ENCODE peak calls at places on chromosome 12, in six cellular contexts. One of them, this sample, is unnamed.

GRCh38 chr12:30694412-30694955 is 1.2 kb downstream of the IPO8 start:
- DNase-seq in activated CD4-positive, CD25-positive, alpha-beta regulatory T cell: no peak
- DNase-seq in effector memory CD4-positive, alpha-beta T cell: no peak
- DNase-seq in fibroblast of lung: peak; percentile 36
- DNase-seq in stimulated activated CD4-positive, alpha-beta T cell treated with anti-CD3 and anti-CD28 coated beads, Interleukin-4, amount 100 ng/mL, for 1 hour: no peak
- DNase-seq in M059J: peak; percentile 1
- DNase-seq in this sample: peak; percentile 65

GRCh38 chr12:109609256-109609821 is 35.7 kb downstream of the MVK start:
- DNase-seq in activated CD4-positive, CD25-positive, alpha-beta regulatory T cell: no peak
- DNase-seq in effector memory CD4-positive, alpha-beta T cell: no peak
- DNase-seq in fibroblast of lung: no peak
- DNase-seq in stimulated activated CD4-positive, alpha-beta T cell treated with anti-CD3 and anti-CD28 coated beads, Interleukin-4, amount 100 ng/mL, for 1 hour: no peak
- DNase-seq in M059J: no peak
- DNase-seq in this sample: no peak

GRCh38 chr12:124030008-124030407 is 57.0 kb downstream of the ZNF664 start:
- DNase-seq in activated CD4-positive, CD25-positive, alpha-beta regulatory T cell: no peak
- DNase-seq in effector memory CD4-positive, alpha-beta T cell: no peak
- DNase-seq in fibroblast of lung: no peak
- DNase-seq in stimulated activated CD4-positive, alpha-beta T cell treated with anti-CD3 and anti-CD28 coated beads, Interleukin-4, amount 100 ng/mL, for 1 hour: no peak
- DNase-seq in M059J: no peak
- DNase-seq in this sample: peak; percentile 76

GRCh38 chr12:3114671-3115070 is 37.5 kb downstream of the TSPAN9 start:
- DNase-seq in activated CD4-positive, CD25-positive, alpha-beta regulatory T cell: no peak
- DNase-seq in effector memory CD4-positive, alpha-beta T cell: no peak
- DNase-seq in fibroblast of lung: no peak
- DNase-seq in stimulated activated CD4-positive, alpha-beta T cell treated with anti-CD3 and anti-CD28 coated beads, Interleukin-4, amount 100 ng/mL, for 1 hour: no peak
- DNase-seq in M059J: peak; percentile 35
- DNase-seq in this sample: no peak

GRCh38 chr12:94922561-94922960 is 80.9 kb downstream of the NDUFA12 start:
- DNase-seq in activated CD4-positive, CD25-positive, alpha-beta regulatory T cell: no peak
- DNase-seq in effector memory CD4-positive, alpha-beta T cell: no peak
- DNase-seq in fibroblast of lung: no peak
- DNase-seq in stimulated activated CD4-positive, alpha-beta T cell treated with anti-CD3 and anti-CD28 coated beads, Interleukin-4, amount 100 ng/mL, for 1 hour: no peak
- DNase-seq in M059J: no peak
- DNase-seq in this sample: no peak

GRCh38 chr12:65611396-65611795 is 212.9 kb upstream of the HMGA2 start:
- DNase-seq in activated CD4-positive, CD25-positive, alpha-beta regulatory T cell: no peak
- DNase-seq in effector memory CD4-positive, alpha-beta T cell: no peak
- DNase-seq in fibroblast of lung: no peak
- DNase-seq in stimulated activated CD4-positive, alpha-beta T cell treated with anti-CD3 and anti-CD28 coated beads, Interleukin-4, amount 100 ng/mL, for 1 hour: no peak
- DNase-seq in M059J: no peak
- DNase-seq in this sample: no peak

GRCh38 chr12:119540476-119540875 is 53.1 kb upstream of the TMEM233 start:
- DNase-seq in activated CD4-positive, CD25-positive, alpha-beta regulatory T cell: no peak
- DNase-seq in effector memory CD4-positive, alpha-beta T cell: no peak
- DNase-seq in fibroblast of lung: no peak
- DNase-seq in stimulated activated CD4-positive, alpha-beta T cell treated with anti-CD3 and anti-CD28 coated beads, Interleukin-4, amount 100 ng/mL, for 1 hour: no peak
- DNase-seq in M059J: no peak
- DNase-seq in this sample: no peak

GRCh38 chr12:10543499-10543898 is 37.8 kb downstream of the EIF2S3B start:
- DNase-seq in activated CD4-positive, CD25-positive, alpha-beta regulatory T cell: no peak
- DNase-seq in effector memory CD4-positive, alpha-beta T cell: no peak
- DNase-seq in fibroblast of lung: no peak
- DNase-seq in stimulated activated CD4-positive, alpha-beta T cell treated with anti-CD3 and anti-CD28 coated beads, Interleukin-4, amount 100 ng/mL, for 1 hour: no peak
- DNase-seq in M059J: no peak
- DNase-seq in this sample: no peak

GRCh38 chr12:42915426-42915825 is 325.9 kb upstream of the PRICKLE1 start:
- DNase-seq in activated CD4-positive, CD25-positive, alpha-beta regulatory T cell: no peak
- DNase-seq in effector memory CD4-positive, alpha-beta T cell: no peak
- DNase-seq in fibroblast of lung: no peak
- DNase-seq in stimulated activated CD4-positive, alpha-beta T cell treated with anti-CD3 and anti-CD28 coated beads, Interleukin-4, amount 100 ng/mL, for 1 hour: no peak
- DNase-seq in M059J: no peak
- DNase-seq in this sample: no peak

GRCh38 chr12:122527478-122527944 is 462 bp downstream of the KNTC1 start:
- DNase-seq in activated CD4-positive, CD25-positive, alpha-beta regulatory T cell: no peak
- DNase-seq in effector memory CD4-positive, alpha-beta T cell: no peak
- DNase-seq in fibroblast of lung: peak; percentile 10
- DNase-seq in stimulated activated CD4-positive, alpha-beta T cell treated with anti-CD3 and anti-CD28 coated beads, Interleukin-4, amount 100 ng/mL, for 1 hour: peak; percentile 40
- DNase-seq in M059J: peak; percentile 60
- DNase-seq in this sample: no peak

GRCh38 chr12:51450333-51450732 is 25.7 kb downstream of the SLC4A8 start:
- DNase-seq in activated CD4-positive, CD25-positive, alpha-beta regulatory T cell: no peak
- DNase-seq in effector memory CD4-positive, alpha-beta T cell: no peak
- DNase-seq in fibroblast of lung: no peak
- DNase-seq in stimulated activated CD4-positive, alpha-beta T cell treated with anti-CD3 and anti-CD28 coated beads, Interleukin-4, amount 100 ng/mL, for 1 hour: no peak
- DNase-seq in M059J: no peak
- DNase-seq in this sample: peak; percentile 77

GRCh38 chr12:124385219-124385969 is 90.5 kb downstream of the RFLNA start:
- DNase-seq in activated CD4-positive, CD25-positive, alpha-beta regulatory T cell: no peak
- DNase-seq in effector memory CD4-positive, alpha-beta T cell: no peak
- DNase-seq in fibroblast of lung: peak; percentile 58
- DNase-seq in stimulated activated CD4-positive, alpha-beta T cell treated with anti-CD3 and anti-CD28 coated beads, Interleukin-4, amount 100 ng/mL, for 1 hour: no peak
- DNase-seq in M059J: peak; percentile 95
- DNase-seq in this sample: peak; percentile 95

GRCh38 chr12:57610553-57611115 is 601 bp upstream of the ARHGEF25 start:
- DNase-seq in activated CD4-positive, CD25-positive, alpha-beta regulatory T cell: no peak
- DNase-seq in effector memory CD4-positive, alpha-beta T cell: no peak
- DNase-seq in fibroblast of lung: peak; percentile 31
- DNase-seq in stimulated activated CD4-positive, alpha-beta T cell treated with anti-CD3 and anti-CD28 coated beads, Interleukin-4, amount 100 ng/mL, for 1 hour: no peak
- DNase-seq in M059J: no peak
- DNase-seq in this sample: no peak

GRCh38 chr12:16389594-16389993 is 42.1 kb downstream of the MGST1 start:
- DNase-seq in activated CD4-positive, CD25-positive, alpha-beta regulatory T cell: no peak
- DNase-seq in effector memory CD4-positive, alpha-beta T cell: no peak
- DNase-seq in fibroblast of lung: peak; percentile 73
- DNase-seq in stimulated activated CD4-positive, alpha-beta T cell treated with anti-CD3 and anti-CD28 coated beads, Interleukin-4, amount 100 ng/mL, for 1 hour: no peak
- DNase-seq in M059J: peak; percentile 46
- DNase-seq in this sample: peak; percentile 13

GRCh38 chr12:39626033-39626814 is 6.6 kb upstream of the ABCD2 start:
- DNase-seq in activated CD4-positive, CD25-positive, alpha-beta regulatory T cell: no peak
- DNase-seq in effector memory CD4-positive, alpha-beta T cell: no peak
- DNase-seq in fibroblast of lung: no peak
- DNase-seq in stimulated activated CD4-positive, alpha-beta T cell treated with anti-CD3 and anti-CD28 coated beads, Interleukin-4, amount 100 ng/mL, for 1 hour: no peak
- DNase-seq in M059J: no peak
- DNase-seq in this sample: no peak

This sample was measured in osteoblast.